ENCODE peak calls at places on chromosomes 5 and 9, in six cellular contexts. K is stimulated activated CD4-positive, alpha-beta T cell treated with anti-CD3 and anti-CD28 coated beads, Interleukin-15, amount 100 ng/mL, for 24 hours; B is fibroblast of villous mesenchyme; Y is AG09309; W is H7; E is NCI-H510A treated with DMSO at 0.1 percent for 48 hours. T is an unnamed sample.
A peak's percentile ranks its signal among the peaks of the same experiment; 100 is the strongest.

GRCh38 chr5:141393267-141393666 is 834 bp downstream of the PCDHGA8 start:
- DNase-seq in E (no peak), Y (no peak), B (no peak), W (no peak), K (no peak), T (no peak)

GRCh38 chr9:134854541-134854981 is 26.0 kb upstream of the FCN2 start:
- DNase-seq in E (no peak), K (no peak), B (no peak), Y (no peak), W (no peak), T (no peak)

GRCh38 chr5:58773744-58774441 is 191.0 kb downstream of the RAB3C start:
- DNase-seq in Y (no peak), B (no peak), E (no peak), W (no peak), K (no peak), T (no peak)

GRCh38 chr5:16794381-16794913 is 141.6 kb downstream of the MYO10 start:
- DNase-seq in Y (no peak), B (no peak), K (no peak), E (no peak), W (peak; percentile 32), T (no peak)

GRCh38 chr9:135662758-135663450 is at the start of gene LCN9:
- DNase-seq in E (no peak), K (no peak), W (peak; percentile 49), Y (no peak), B (no peak), T (no peak)

GRCh38 chr5:116865651-116866050 is 291.0 kb upstream of the SEMA6A start:
- DNase-seq in W (no peak), E (no peak), B (no peak), Y (no peak), K (no peak), T (no peak)

GRCh38 chr5:174531782-174532191 is 192.6 kb upstream of the MSX2 start:
- DNase-seq in B (no peak), Y (no peak), K (no peak), W (no peak), E (no peak), T (no peak)

GRCh38 chr5:133779828-133780475 is 167.6 kb upstream of the FSTL4 start:
- DNase-seq in W (no peak), E (no peak), K (no peak), B (no peak), Y (no peak), T (no peak)

GRCh38 chr5:55231029-55231475 is 2.4 kb downstream of the CCNO start:
- DNase-seq in E (no peak), K (no peak), Y (no peak), B (peak; percentile 33), W (no peak), T (no peak)

GRCh38 chr9:128027166-128027539 is 40.0 kb downstream of the NAIF1 start:
- DNase-seq in B (peak; percentile 50), Y (no peak), E (no peak), W (no peak), K (peak; percentile 65), T (peak; percentile 47)

GRCh38 chr5:96331210-96331609 is 101.8 kb downstream of the PCSK1 start:
- DNase-seq in E (no peak), Y (no peak), W (no peak), K (no peak), B (peak; percentile 53), T (no peak)